ENCODE peak calls at places on chromosomes 13 and 19, in five cellular contexts. M, K, I, B and Y are unnamed samples.

GRCh38 chr13:59270327-59270726 is 893.4 kb downstream of the DIAPH3 start:
- DNase-seq in B (no peak), I (no peak), M (no peak), K (no peak), Y (no peak)

GRCh38 chr13:99265162-99265822 is 7.1 kb upstream of the GPR18 start:
- DNase-seq in K (no peak), I (peak), M (no peak), B (no peak), Y (no peak)

GRCh38 chr13:100789481-100789880 is 114.9 kb upstream of the TMTC4 start:
- DNase-seq in K (no peak), M (no peak), B (no peak), I (no peak), Y (no peak)

GRCh38 chr19:30564551-30565011 is 192.4 kb downstream of the ZNF536 start:
- DNase-seq in M (no peak), B (no peak), I (no peak), K (no peak), Y (no peak)

GRCh38 chr19:8610928-8611284 is 391 bp upstream of the ADAMTS10 start:
- DNase-seq in K (no peak), M (no peak), I (no peak), B (no peak), Y (no peak)

GRCh38 chr13:105363747-105364177 is 1171.7 kb downstream of the EFNB2 start:
- DNase-seq in B (no peak), K (no peak), M (no peak), I (no peak), Y (no peak)

GRCh38 chr19:38741670-38742069 is 2.6 kb downstream of the CAPN12 start:
- DNase-seq in M (no peak), I (no peak), B (no peak), K (no peak), Y (no peak)

GRCh38 chr19:30719189-30719990 is 347.2 kb downstream of the ZNF536 start:
- DNase-seq in M (no peak), K (peak), I (peak), B (peak), Y (no peak)

GRCh38 chr19:18091217-18091608 is 4.5 kb upstream of the IL12RB1 start:
- DNase-seq in I (peak), B (peak), K (no peak), M (no peak), Y (peak)

GRCh38 chr19:57282011-57282636 is 1.8 kb downstream of the ZNF460 start:
- DNase-seq in I (peak), B (no peak), M (no peak), K (no peak), Y (no peak)

GRCh38 chr13:113148940-113149503 is 9.4 kb upstream of the PROZ start:
- DNase-seq in M (no peak), K (peak), I (no peak), B (no peak), Y (no peak)

GRCh38 chr19:12956446-12957388 is at the start of gene GADD45GIP1:
- DNase-seq in I (peak), M (peak), B (peak), K (peak), Y (peak)

GRCh38 chr19:52138614-52139290 is 986 bp downstream of the ZNF616 start:
- DNase-seq in K (peak), I (peak), B (no peak), M (no peak), Y (no peak)

GRCh38 chr13:113466321-113466836 is 13.1 kb upstream of the ADPRHL1 start:
- DNase-seq in M (no peak), K (peak), B (no peak), I (no peak), Y (no peak)

GRCh38 chr13:98447130-98447529 is 129.8 kb downstream of the STK24 start:
- DNase-seq in K (no peak), I (no peak), M (no peak), B (no peak), Y (no peak)